ENCODE peak calls at places on chromosome 21, in seven cellular contexts. F, A, I, K, P, M and V are unnamed samples.
A peak's percentile ranks its signal among the peaks of the same experiment; 100 is the strongest.

GRCh38 chr21:35239811-35240219 is 190.7 kb upstream of the RUNX1 start:
- DNase-seq in A (no peak), M (no peak), K (no peak), F (no peak), P (peak; percentile 25), I (no peak), V (no peak)

GRCh38 chr21:45745256-45745655 is 101.7 kb downstream of the PCBP3 start:
- DNase-seq in K (no peak), F (no peak), M (no peak), I (no peak), P (no peak), A (no peak), V (no peak)

GRCh38 chr21:45622416-45623097 is 21.0 kb upstream of the PCBP3 start:
- DNase-seq in M (no peak), P (no peak), K (peak; percentile 29), F (no peak), A (no peak), I (no peak), V (no peak)

GRCh38 chr21:45876381-45877159 is 105.0 kb upstream of the COL6A1 start:
- DNase-seq in F (no peak), P (peak; percentile 90), K (no peak), A (no peak), I (no peak), M (no peak), V (no peak)

GRCh38 chr21:45098867-45099266 is 24.5 kb downstream of the ADARB1 start:
- DNase-seq in P (peak; percentile 54), A (no peak), F (peak; percentile 32), K (no peak), I (no peak), M (no peak), V (no peak)

GRCh38 chr21:39676054-39676771 is 63.5 kb downstream of the B3GALT5 start:
- DNase-seq in M (no peak), P (peak; percentile 88), F (peak; percentile 17), K (no peak), I (no peak), A (no peak), V (no peak)

GRCh38 chr21:27320868-27321267 is 354.0 kb upstream of the ADAMTS5 start:
- DNase-seq in A (no peak), I (no peak), K (no peak), F (no peak), P (no peak), M (no peak), V (no peak)

GRCh38 chr21:34965200-34966174 is 83.6 kb downstream of the RUNX1 start:
- DNase-seq in F (peak; percentile 72), P (no peak), M (no peak), K (no peak), I (no peak), A (no peak), V (no peak)

GRCh38 chr21:45264919-45265515 is 22.7 kb downstream of the POFUT2 start:
- DNase-seq in P (no peak), I (no peak), A (no peak), M (no peak), K (peak; percentile 40), F (no peak), V (no peak)

GRCh38 chr21:34844924-34845238 is 176.1 kb downstream of the CLIC6 start:
- DNase-seq in M (no peak), I (no peak), K (no peak), A (no peak), F (no peak), P (no peak), V (no peak)

GRCh38 chr21:43954896-43955295 is 57.2 kb upstream of the TRAPPC10 start:
- DNase-seq in A (no peak), I (no peak), P (no peak), K (no peak), M (no peak), F (no peak), V (no peak)
- TF ChIP-seq CTCF in A (no peak), I (no peak), P (no peak), K (no peak), M (no peak), F (no peak), V (no peak)

DNA sequence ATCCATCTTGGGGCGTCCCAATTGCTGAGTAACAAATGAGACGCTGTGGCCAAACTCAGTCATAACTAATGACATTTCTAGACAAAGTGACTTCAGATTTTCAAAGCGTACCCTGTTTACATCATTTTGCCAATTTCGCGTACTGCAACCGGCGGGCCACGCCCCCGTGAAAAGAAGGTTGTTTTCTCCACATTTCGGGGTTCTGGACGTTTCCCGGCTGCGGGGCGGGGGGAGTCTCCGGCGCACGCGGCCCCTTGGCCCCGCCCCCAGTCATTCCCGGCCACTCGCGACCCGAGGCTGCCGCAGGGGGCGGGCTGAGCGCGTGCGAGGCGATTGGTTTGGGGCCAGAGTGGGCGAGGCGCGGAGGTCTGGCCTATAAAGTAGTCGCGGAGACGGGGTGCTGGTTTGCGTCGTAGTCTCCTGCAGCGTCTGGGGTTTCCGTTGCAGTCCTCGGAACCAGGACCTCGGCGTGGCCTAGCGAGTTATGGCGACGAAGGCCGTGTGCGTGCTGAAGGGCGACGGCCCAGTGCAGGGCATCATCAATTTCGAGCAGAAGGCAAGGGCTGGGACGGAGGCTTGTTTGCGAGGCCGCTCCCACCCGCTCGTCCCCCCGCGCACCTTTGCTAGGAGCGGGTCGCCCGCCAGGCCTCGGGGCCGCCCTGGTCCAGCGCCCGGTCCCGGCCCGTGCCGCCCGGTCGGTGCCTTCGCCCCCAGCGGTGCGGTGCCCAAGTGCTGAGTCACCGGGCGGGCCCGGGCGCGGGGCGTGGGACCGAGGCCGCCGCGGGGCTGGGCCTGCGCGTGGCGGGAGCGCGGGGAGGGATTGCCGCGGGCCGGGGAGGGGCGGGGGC is at the start of gene SOD1:
- DNase-seq in F (peak; percentile 85), M (peak; percentile 90), A (peak; percentile 64), I (peak; percentile 32), K (peak; percentile 97), P (peak; percentile 99), V (peak; percentile 78)
- TF ChIP-seq CTCF in F (peak; percentile 15), M (peak; percentile 15), A (no peak), I (no peak), K (peak; percentile 31), P (no peak), V (no peak)

GRCh38 chr21:43005635-43006034 is 31.3 kb downstream of the PKNOX1 start:
- DNase-seq in A (no peak), F (no peak), I (no peak), P (no peak), K (no peak), M (no peak), V (no peak)
- TF ChIP-seq CTCF in A (no peak), F (no peak), I (no peak), P (no peak), K (no peak), M (no peak), V (no peak)

GRCh38 chr21:31732538-31732864 is 583 bp upstream of the SCAF4 start:
- DNase-seq in I (no peak), P (no peak), A (no peak), K (no peak), F (peak; percentile 66), M (no peak), V (no peak)

GRCh38 chr21:31730687-31731111 is 1.2 kb downstream of the SCAF4 start:
- DNase-seq in F (peak; percentile 12), M (no peak), P (no peak), I (no peak), K (no peak), A (no peak), V (no peak)

GRCh38 chr21:31731802-31732537 is at the start of gene SCAF4:
- DNase-seq in F (peak; percentile 77), K (peak; percentile 93), M (peak; percentile 86), A (no peak), I (peak; percentile 29), P (peak; percentile 98), V (peak; percentile 73)

GRCh38 chr21:31729622-31730343 is 2.1 kb downstream of the SCAF4 start:
- DNase-seq in P (no peak), M (no peak), I (no peak), K (no peak), F (no peak), A (no peak), V (no peak)

GRCh38 chr21:31731112-31731801 is 661 bp downstream of the SCAF4 start:
- DNase-seq in F (peak; percentile 68), K (peak; percentile 89), M (peak; percentile 20), P (peak; percentile 85), A (no peak), I (no peak), V (no peak)
- TF ChIP-seq CTCF in F (peak; percentile 37), K (no peak), M (no peak), P (no peak), A (no peak), I (peak; percentile 17), V (peak; percentile 14)

GRCh38 chr21:41465176-41465781 is 39.2 kb downstream of the MX1 start:
- DNase-seq in A (no peak), P (no peak), I (no peak), K (no peak), M (no peak), F (no peak), V (no peak)

GRCh38 chr21:41458121-41458520 is 32.1 kb downstream of the MX1 start:
- DNase-seq in A (no peak), F (no peak), K (peak; percentile 6), I (no peak), P (no peak), M (no peak), V (no peak)

GRCh38 chr21:41458559-41458958 is 32.5 kb downstream of the MX1 start:
- DNase-seq in M (no peak), K (peak; percentile 31), F (no peak), I (no peak), A (no peak), P (no peak), V (no peak)

GRCh38 chr21:41459884-41460534 is 34.0 kb downstream of the MX1 start:
- DNase-seq in M (no peak), K (peak; percentile 17), I (no peak), A (no peak), P (no peak), F (no peak), V (no peak)

GRCh38 chr21:41460578-41461527 is 34.8 kb downstream of the MX1 start:
- DNase-seq in F (peak; percentile 54), K (peak; percentile 76), A (peak; percentile 46), M (peak; percentile 56), P (peak; percentile 73), I (no peak), V (peak; percentile 54)
- TF ChIP-seq CTCF in F (peak; percentile 91), K (peak; percentile 92), A (peak; percentile 94), M (peak; percentile 74), P (peak; percentile 77), I (peak; percentile 92), V (peak; percentile 93)

GRCh38 chr21:37496972-37497371 is 130.4 kb downstream of the DYRK1A start:
- DNase-seq in K (no peak), A (no peak), M (no peak), P (no peak), I (no peak), F (no peak), V (no peak)
- TF ChIP-seq CTCF in K (peak; percentile 27), A (peak; percentile 27), M (peak; percentile 57), P (peak; percentile 51), I (peak; percentile 29), F (no peak), V (peak; percentile 6)

DNA sequence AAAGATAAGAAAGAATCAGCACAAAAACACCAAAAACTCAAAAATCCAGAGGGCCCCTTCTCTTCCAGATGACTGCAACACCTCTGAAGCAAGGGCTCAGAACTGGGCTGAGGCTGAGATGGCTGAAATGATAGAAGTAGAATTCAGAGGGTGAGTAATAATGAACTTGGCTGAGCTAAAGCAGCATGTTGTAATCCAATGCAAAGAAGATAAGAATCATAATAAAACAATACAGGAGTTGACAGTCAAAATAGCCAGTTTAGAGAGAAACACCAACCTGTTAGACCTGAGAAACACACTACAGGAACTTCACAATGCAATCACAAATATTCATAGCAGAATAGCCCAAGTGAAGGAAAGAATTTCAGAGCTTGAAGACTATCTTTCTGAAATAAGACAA is 406.9 kb upstream of the CXADR start:
- DNase-seq in I (no peak), A (no peak), M (peak; percentile 10), P (no peak), K (no peak), F (no peak), V (no peak)
- TF ChIP-seq CTCF in I (no peak), A (no peak), M (no peak), P (no peak), K (no peak), F (no peak), V (no peak)